ENCODE peak calls at places on chromosomes 16 and 17, in four cellular contexts. P is IMR-90, U is SK-N-SH, I is fibroblast of lung. V is an unnamed sample.

GRCh38 chr17:38667099-38667786 is 7.5 kb downstream of the EPOP start:
- DNase-seq in P (peak; percentile 70), U (peak; percentile 88), I (peak; percentile 52), V (peak; percentile 47)

GRCh38 chr17:51263001-51263400 is 2.7 kb downstream of the UTP18 start:
- DNase-seq in P (peak; percentile 34), U (no peak), I (peak; percentile 17), V (peak; percentile 42)

GRCh38 chr16:73732143-73732542 is 564.5 kb upstream of the PSMD7 start:
- DNase-seq in P (no peak), U (no peak), I (no peak), V (no peak)

GRCh38 chr17:67116045-67116575 is 71.8 kb downstream of the CACNG1 start:
- DNase-seq in P (no peak), U (no peak), I (no peak), V (no peak)

GRCh38 chr17:3845361-3845753 is 689 bp downstream of the NCBP3 start:
- DNase-seq in P (no peak), U (no peak), I (peak; percentile 15), V (peak; percentile 52)

GRCh38 chr17:73492125-73492801 is 152.0 kb downstream of the SDK2 start:
- DNase-seq in P (no peak), U (no peak), I (no peak), V (no peak)

GRCh38 chr17:10739341-10739905 is 9.6 kb upstream of the TMEM220 start:
- DNase-seq in P (no peak), U (no peak), I (no peak), V (no peak)

GRCh38 chr16:5058476-5058875 is 7.3 kb downstream of the C16orf89 start:
- DNase-seq in P (no peak), U (peak; percentile 48), I (peak; percentile 10), V (no peak)

GRCh38 chr17:3510090-3510489 is 34.3 kb downstream of the ASPA start:
- DNase-seq in P (no peak), U (no peak), I (no peak), V (no peak)

GRCh38 chr16:20385844-20386832 is 18.4 kb downstream of the PDILT start:
- DNase-seq in P (peak; percentile 36), U (peak; percentile 61), I (peak; percentile 10), V (peak; percentile 17)

GRCh38 chr16:4927661-4928060 is 9.3 kb downstream of the PPL start:
- DNase-seq in P (no peak), U (no peak), I (no peak), V (no peak)

GRCh38 chr17:37844158-37844976 is 79.8 kb upstream of the TBC1D3K start:
- DNase-seq in P (peak; percentile 58), U (peak; percentile 37), I (peak; percentile 55), V (peak; percentile 19)

GRCh38 chr17:34862384-34862783 is 98.9 kb downstream of the CCT6B start:
- DNase-seq in P (no peak), U (no peak), I (no peak), V (no peak)

GRCh38 chr16:1494711-1495110 is 1.6 kb downstream of the TELO2 start:
- DNase-seq in P (peak; percentile 15), U (no peak), I (no peak), V (no peak)

GRCh38 chr16:31423241-31423640 is 4.9 kb downstream of the COX6A2 start:
- DNase-seq in P (no peak), U (no peak), I (no peak), V (no peak)

GRCh38 chr17:65154770-65155589 is 17.8 kb downstream of the RGS9 start:
- DNase-seq in P (peak; percentile 83), U (no peak), I (peak; percentile 26), V (peak; percentile 71)

GRCh38 chr16:50472472-50472871 is 75.7 kb upstream of the NKD1 start:
- DNase-seq in P (no peak), U (no peak), I (no peak), V (no peak)

GRCh38 chr17:80245566-80246265 is 14.9 kb upstream of the RNF213 start:
- DNase-seq in P (no peak), U (peak; percentile 26), I (no peak), V (no peak)

GRCh38 chr17:65005858-65006257 is 50.7 kb downstream of the GNA13 start:
- DNase-seq in P (no peak), U (no peak), I (no peak), V (no peak)

GRCh38 chr16:4936181-4936990 is 562 bp downstream of the PPL start:
- DNase-seq in P (no peak), U (peak; percentile 75), I (no peak), V (peak; percentile 40)

GRCh38 chr17:14261406-14261805 is 24.7 kb upstream of the CDRT15 start:
- DNase-seq in P (no peak), U (no peak), I (no peak), V (no peak)

GRCh38 chr16:56894331-56894917 is 29.4 kb downstream of the SLC12A3 start:
- DNase-seq in P (no peak), U (no peak), I (no peak), V (no peak)
- H2AFZ ChIP-seq in P (no peak overlapping the region), U (no peak overlapping the region), I (no peak overlapping the region), V (no peak overlapping the region)

GRCh38 chr17:77142689-77143088 is 1.9 kb downstream of the SEC14L1 start:
- DNase-seq in P (no peak), U (no peak), I (no peak), V (no peak)
- H3K4me3 ChIP-seq in P (no peak overlapping the region), U (peak overlapping the region; percentile 97), I (no peak overlapping the region), V (peak overlapping the region; percentile 89)

GRCh38 chr17:57947369-57947768 is 7.8 kb downstream of the CUEDC1 start:
- DNase-seq in P (no peak), U (no peak), I (no peak), V (no peak)
- H2AFZ ChIP-seq in P (no peak overlapping the region), U (no peak overlapping the region), I (no peak overlapping the region), V (no peak overlapping the region)

DNA sequence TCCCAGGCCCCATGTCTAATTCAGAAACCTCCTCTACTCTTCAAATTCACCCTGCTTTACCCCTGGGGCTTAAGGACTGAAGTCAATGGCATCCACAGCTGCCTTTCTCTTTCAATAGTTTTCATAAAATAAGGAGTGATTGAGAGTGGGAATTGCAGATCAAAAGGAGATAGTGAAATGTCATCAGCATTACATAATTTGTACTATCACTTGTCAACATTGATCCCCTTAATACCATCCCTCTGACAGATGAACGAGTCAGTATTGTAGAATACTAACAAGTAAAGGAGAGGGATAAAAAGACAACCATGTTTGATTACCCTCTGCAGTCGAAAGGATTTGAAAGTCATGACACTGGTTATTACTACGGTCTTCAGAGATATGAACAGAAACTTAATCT is 212.4 kb downstream of the TMEM114 start:
- DNase-seq in P (no peak), U (no peak), I (no peak), V (no peak)
- H3K4me3 ChIP-seq in P (no peak overlapping the region), U (no peak overlapping the region), I (no peak overlapping the region), V (no peak overlapping the region)

GRCh38 chr17:16909472-16909871 is 62.4 kb downstream of the TNFRSF13B start:
- DNase-seq in P (no peak), U (no peak), I (no peak), V (no peak)
- H2AFZ ChIP-seq in P (no peak overlapping the region), U (no peak overlapping the region), I (no peak overlapping the region), V (no peak overlapping the region)

GRCh38 chr16:23280483-23280967 is 21.6 kb upstream of the SCNN1B start:
- DNase-seq in P (no peak), U (no peak), I (peak; percentile 38), V (peak; percentile 90)

GRCh38 chr16:23282508-23282907 is 19.6 kb upstream of the SCNN1B start:
- DNase-seq in P (no peak), U (no peak), I (peak; percentile 4), V (peak; percentile 49)

GRCh38 chr16:23276821-23277220 is 25.3 kb upstream of the SCNN1B start:
- DNase-seq in P (no peak), U (no peak), I (no peak), V (no peak)

GRCh38 chr16:23274968-23275367 is 27.1 kb upstream of the SCNN1B start:
- DNase-seq in P (no peak), U (no peak), I (no peak), V (peak; percentile 40)

DNA sequence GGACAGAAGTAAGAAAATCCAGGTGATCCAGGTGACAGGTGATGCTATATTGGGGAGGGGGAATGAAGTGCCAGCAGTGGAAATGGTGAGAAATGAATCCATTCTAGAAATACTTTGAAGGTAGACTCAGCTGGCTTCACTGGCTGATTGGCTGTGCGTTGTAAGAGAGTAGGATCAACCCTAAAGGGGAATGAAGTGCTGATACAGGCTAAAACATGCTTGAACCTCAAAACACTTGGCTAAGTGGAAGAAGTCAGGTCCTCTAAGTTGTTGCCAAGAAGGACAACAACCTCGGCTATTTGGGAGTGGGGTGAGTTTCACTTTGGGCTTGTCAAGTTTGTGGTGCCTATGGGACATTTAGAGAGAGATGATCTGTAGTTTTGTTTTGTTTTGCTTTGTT is 24.1 kb upstream of the SCNN1B start:
- DNase-seq in P (no peak), U (no peak), I (no peak), V (no peak)
- H3K4me3 ChIP-seq in P (no peak overlapping the region), U (no peak overlapping the region), I (no peak overlapping the region), V (peak overlapping the region; percentile 17)

GRCh38 chr17:76710863-76711611 is at the start of gene MXRA7:
- DNase-seq in P (peak; percentile 61), U (peak; percentile 97), I (peak; percentile 67), V (peak; percentile 66)
- H2AFZ ChIP-seq in P (peak within 1 kb of the TSS; percentile 75), U (no peak within 1 kb of the TSS), I (no peak within 1 kb of the TSS), V (peak within 1 kb of the TSS; percentile 68)

GRCh38 chr16:67164599-67165061 is at the start of gene HSF4:
- DNase-seq in P (no peak), U (peak; percentile 81), I (no peak), V (no peak)
- H3K4me3 ChIP-seq in P (no peak within 1 kb of the TSS), U (no peak within 1 kb of the TSS), I (peak within 1 kb of the TSS; percentile 21), V (no peak within 1 kb of the TSS)